ENCODE peak calls at places on chromosomes 4 and X, in five cellular contexts. G is OCI-LY7, B is SK-N-SH, W is cardiac muscle cell, S is PC-3. X is an unnamed sample.

GRCh38 chr4:168712316-168712855 is 215.5 kb downstream of the PALLD start:
- DNase-seq in G (no peak), B (no peak), W (no peak), S (no peak), X (no peak)

GRCh38 chrX:129980043-129980442 is 2.4 kb upstream of the BCORL1 start:
- DNase-seq in G (no peak), B (peak), W (peak), S (no peak), X (no peak)

GRCh38 chr4:67234296-67234695 is 311.0 kb downstream of the CENPC start:
- DNase-seq in G (no peak), B (no peak), W (no peak), S (no peak), X (no peak)

GRCh38 chrX:46208225-46208854 is 336.9 kb downstream of the ZNF674 start:
- DNase-seq in G (no peak), B (no peak), W (no peak), S (peak), X (peak)

GRCh38 chrX:150692837-150693781 is at the start of gene MTMR1:
- DNase-seq in G (peak), B (peak), W (no peak), S (peak), X (no peak)

GRCh38 chr4:14924080-14924916 is 78.0 kb upstream of the CPEB2 start:
- DNase-seq in G (no peak), B (no peak), W (no peak), S (no peak), X (no peak)

GRCh38 chr4:124685851-124686250 is 26.7 kb downstream of the ANKRD50 start:
- DNase-seq in G (no peak), B (no peak), W (peak), S (no peak), X (no peak)

GRCh38 chr4:80221161-80221560 is 23.9 kb downstream of the PRDM8 start:
- DNase-seq in G (peak), B (no peak), W (peak), S (peak), X (no peak)

GRCh38 chrX:97399400-97399799 is 515.7 kb downstream of the RPA4 start:
- DNase-seq in G (no peak), B (no peak), W (peak), S (peak), X (no peak)

GRCh38 chr4:73281396-73281795 is 22.8 kb upstream of the ANKRD17 start:
- DNase-seq in G (no peak), B (no peak), W (no peak), S (no peak), X (no peak)

GRCh38 chr4:1477045-1477905 is 71.0 kb upstream of the NKX1-1 start:
- DNase-seq in G (no peak), B (peak), W (no peak), S (no peak), X (no peak)

GRCh38 chr4:38089961-38090360 is 129.8 kb downstream of the PTTG2 start:
- DNase-seq in G (no peak), B (no peak), W (no peak), S (no peak), X (no peak)

GRCh38 chr4:97366661-97367060 is 776.6 kb downstream of the STPG2 start:
- DNase-seq in G (no peak), B (no peak), W (no peak), S (no peak), X (no peak)

GRCh38 chr4:2075987-2076907 is 17.1 kb downstream of the NAT8L start:
- DNase-seq in G (no peak), B (no peak), W (no peak), S (no peak), X (no peak)

GRCh38 chrX:49892552-49892951 is 13.3 kb downstream of the USP27X start:
- DNase-seq in G (no peak), B (no peak), W (no peak), S (no peak), X (no peak)

GRCh38 chr4:102638621-102639020 is 122.1 kb downstream of the MANBA start:
- DNase-seq in G (no peak), B (no peak), W (peak), S (no peak), X (no peak)

GRCh38 chr4:77652237-77652897 is 46.7 kb downstream of the CXCL13 start:
- DNase-seq in G (no peak), B (no peak), W (peak), S (no peak), X (no peak)

GRCh38 chrX:22360129-22360528 is 87.4 kb downstream of the CBLL2 start:
- DNase-seq in G (no peak), B (no peak), W (no peak), S (no peak), X (no peak)

GRCh38 chr4:86927843-86928395 is 6.9 kb upstream of the AFF1 start:
- DNase-seq in G (no peak), B (no peak), W (peak), S (peak), X (no peak)

GRCh38 chrX:130994671-130995070 is 63.5 kb upstream of the ARHGAP36 start:
- DNase-seq in G (peak), B (peak), W (peak), S (peak), X (peak)

GRCh38 chr4:16205298-16206164 is 20.7 kb downstream of the TAPT1 start:
- DNase-seq in G (peak), B (peak), W (peak), S (peak), X (peak)

DNA sequence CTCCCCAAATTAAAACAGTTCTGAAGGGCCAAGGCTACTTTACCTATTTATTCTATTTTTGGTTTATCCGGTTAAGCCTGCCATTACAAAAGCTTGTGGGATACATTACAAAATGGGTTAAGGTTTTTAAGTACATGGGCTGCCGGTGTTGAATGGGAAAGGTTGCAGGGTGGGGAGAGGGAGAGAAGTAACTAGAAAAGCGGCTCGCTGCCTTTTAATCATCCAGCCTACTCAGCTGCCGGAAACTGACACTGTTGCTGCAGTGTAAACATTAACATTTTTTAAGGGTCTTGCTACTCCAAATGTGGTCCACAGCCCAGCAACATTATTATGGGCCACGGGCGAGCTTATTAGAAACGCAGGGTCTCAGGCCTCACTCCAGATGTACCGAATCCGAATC is 1.5 kb upstream of the IL1RAPL1 start:
- DNase-seq in G (no peak), B (no peak), W (no peak), S (no peak), X (no peak)
- H3K4me3 ChIP-seq in G (no peak), B (no peak), W (peak), S (peak), X (no peak)

DNA sequence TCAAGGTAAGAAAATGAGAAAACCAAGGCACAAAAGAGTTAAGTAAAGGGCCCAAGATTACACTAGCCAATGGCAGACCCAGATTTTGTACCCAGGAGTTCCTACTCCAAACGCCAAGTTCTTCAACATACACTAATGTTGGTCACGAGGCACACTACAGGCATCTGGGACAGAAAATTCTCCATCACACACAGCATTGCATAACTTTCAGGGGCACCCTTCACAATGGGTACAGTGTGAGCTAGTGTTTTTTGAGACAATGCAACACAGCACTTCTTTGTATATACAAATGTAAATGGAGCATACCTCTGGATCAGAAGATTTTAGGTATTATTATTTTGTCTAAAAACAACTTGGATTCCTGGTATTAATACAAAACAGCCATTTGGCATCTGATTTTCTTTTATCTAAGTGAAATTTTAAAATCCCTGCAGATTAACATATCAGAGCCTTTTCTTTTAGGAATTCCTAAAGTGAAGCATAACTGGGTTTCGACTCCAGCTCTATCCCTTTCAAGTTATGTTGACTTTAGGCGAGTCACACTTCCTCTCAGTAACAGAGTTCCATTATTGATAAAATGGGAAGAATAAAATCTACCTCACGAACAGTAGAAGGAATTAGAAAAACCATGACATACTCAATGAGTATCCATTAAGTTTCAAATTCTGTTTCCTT is 41.1 kb downstream of the ADGRA3 start:
- DNase-seq in G (no peak), B (no peak), W (peak), S (peak), X (no peak)
- H3K4me3 ChIP-seq in G (no peak), B (no peak), W (no peak), S (no peak), X (no peak)

DNA sequence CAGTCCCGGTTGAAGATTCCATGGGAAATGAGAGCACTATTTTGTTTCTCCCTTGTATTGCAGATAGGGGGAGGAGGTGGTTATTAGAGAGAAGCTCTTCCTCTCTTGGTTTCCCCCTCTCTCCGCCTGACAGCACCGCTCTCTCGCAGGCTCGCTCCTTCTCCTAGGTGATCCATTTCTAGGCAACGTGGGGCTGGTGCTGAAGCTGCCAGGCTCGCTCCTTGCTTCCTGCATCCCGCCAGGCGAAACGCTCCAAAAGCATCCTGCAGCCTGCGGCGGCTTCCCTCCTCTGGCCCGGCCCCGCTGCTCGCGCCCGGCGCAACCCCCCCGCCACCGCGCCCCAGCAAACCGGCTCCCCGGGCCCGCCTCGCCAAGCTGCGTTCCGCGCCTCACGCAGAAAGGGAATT is at the start of gene GRID2:
- DNase-seq in G (no peak), B (peak), W (peak), S (peak), X (no peak)
- H3K4me3 ChIP-seq in G (no peak), B (peak), W (peak), S (peak), X (no peak)

GRCh38 chrX:145818522-145819075 is 970 bp downstream of the SLITRK2 start:
- DNase-seq in G (no peak), B (no peak), W (no peak), S (no peak), X (no peak)

GRCh38 chrX:145817299-145817665 is 347 bp upstream of the SLITRK2 start:
- DNase-seq in G (no peak), B (no peak), W (peak), S (no peak), X (no peak)

GRCh38 chrX:145813081-145813480 is 4.5 kb upstream of the SLITRK2 start:
- DNase-seq in G (no peak), B (no peak), W (no peak), S (no peak), X (no peak)

GRCh38 chrX:145817666-145818521 is at the start of gene SLITRK2:
- DNase-seq in G (no peak), B (no peak), W (peak), S (no peak), X (no peak)

GRCh38 chrX:145816607-145817298 is 876 bp upstream of the SLITRK2 start:
- DNase-seq in G (no peak), B (no peak), W (no peak), S (no peak), X (no peak)
- H3K4me3 ChIP-seq in G (no peak), B (no peak), W (no peak), S (no peak), X (no peak)

GRCh38 chrX:18353931-18354368 is 538 bp downstream of the SCML2 start:
- DNase-seq in G (peak), B (peak), W (no peak), S (peak), X (no peak)

GRCh38 chrX:18351774-18352173 is 2.7 kb downstream of the SCML2 start:
- DNase-seq in G (no peak), B (no peak), W (no peak), S (no peak), X (no peak)

DNA sequence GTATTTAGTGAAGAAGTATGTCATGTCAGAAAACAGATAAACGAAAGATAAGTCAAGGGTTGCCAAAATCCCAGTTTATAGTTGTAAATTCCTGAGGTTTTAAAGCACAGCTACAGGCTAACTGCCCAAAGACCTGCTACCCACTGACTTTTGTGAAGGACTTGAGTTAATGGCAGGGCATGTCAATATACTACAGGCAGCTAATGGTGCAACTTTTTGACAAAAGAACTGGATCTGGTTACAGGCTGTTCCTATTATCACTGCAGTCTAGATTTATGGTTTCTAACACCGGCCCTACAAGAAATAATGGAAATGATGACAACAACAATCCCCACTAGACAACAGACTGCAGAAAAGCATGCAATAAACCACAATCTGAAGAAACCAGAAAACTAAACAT is 6.4 kb downstream of the SCML2 start:
- DNase-seq in G (no peak), B (no peak), W (no peak), S (peak), X (no peak)
- H3K4me3 ChIP-seq in G (no peak), B (no peak), W (no peak), S (no peak), X (no peak)

GRCh38 chrX:65300104-65300809 is 234.3 kb downstream of the LAS1L start:
- DNase-seq in G (peak), B (no peak), W (no peak), S (no peak), X (peak)
- H3K4me3 ChIP-seq in G (no peak), B (no peak), W (no peak), S (no peak), X (no peak)

GRCh38 chr4:82542642-82543041 is 19.1 kb downstream of the TMEM150C start:
- DNase-seq in G (no peak), B (no peak), W (no peak), S (no peak), X (no peak)

DNA sequence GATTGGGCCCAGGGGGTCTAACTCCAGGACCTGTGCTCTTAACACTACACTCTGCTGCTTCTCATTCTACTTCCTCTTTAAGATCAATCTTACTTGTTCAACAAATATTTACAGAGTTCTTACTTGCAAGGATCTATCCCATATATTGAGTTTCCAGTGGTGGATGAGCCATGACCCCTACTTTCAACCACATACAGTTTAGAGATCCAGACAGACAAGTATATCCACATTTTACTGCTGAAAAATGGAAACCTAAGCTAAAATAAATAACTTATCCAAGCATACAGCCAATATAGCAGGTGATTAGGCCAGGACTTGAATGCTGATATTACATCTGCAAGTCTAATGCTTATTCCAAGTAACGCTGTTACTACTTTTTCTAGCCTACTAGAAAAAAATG is 18.7 kb downstream of the TMEM150C start:
- DNase-seq in G (no peak), B (no peak), W (no peak), S (peak), X (no peak)
- H3K4me3 ChIP-seq in G (no peak), B (no peak), W (no peak), S (no peak), X (no peak)

GRCh38 chr4:10040049-10040892 is 19.0 kb upstream of the SLC2A9 start:
- DNase-seq in G (no peak), B (no peak), W (no peak), S (no peak), X (no peak)
- H3K4me3 ChIP-seq in G (no peak), B (no peak), W (no peak), S (no peak), X (no peak)

DNA sequence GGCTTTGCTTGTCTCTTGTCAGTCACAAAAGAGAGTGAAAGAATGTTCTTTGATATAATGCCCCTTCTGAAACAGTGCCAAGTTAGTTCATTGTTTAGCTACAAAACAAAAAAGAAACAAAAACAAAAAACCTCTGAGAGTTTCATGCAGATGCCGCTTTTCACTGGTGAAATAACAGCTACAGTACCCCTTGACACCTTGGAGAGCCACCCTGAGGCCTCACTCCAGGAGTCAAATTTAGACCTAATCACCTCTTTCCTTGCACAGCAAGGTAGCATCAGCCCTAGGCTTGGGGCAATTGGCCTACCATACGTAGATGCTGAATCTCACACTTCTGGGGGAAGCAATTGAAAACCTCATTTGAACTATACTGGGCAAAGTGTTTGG is 185.2 kb downstream of the UNC5C start:
- DNase-seq in G (no peak), B (no peak), W (no peak), S (no peak), X (no peak)
- H3K4me3 ChIP-seq in G (no peak), B (no peak), W (no peak), S (no peak), X (no peak)

X was measured in Jurkat, Clone E6-1.